ENCODE peak calls at places on chromosomes 12 and 14, in seven cellular contexts. M is cardiac muscle cell, W is endothelial cell of umbilical vein, Z is ovary, B is endodermal cell, D is A673, T is lower lobe of right lung. J is an unnamed sample. For H3K27me3, the result is how much of the 10 kb centered on the place peaks cover.

GRCh38 chr12:17652436-17652835 is 437.6 kb downstream of the RERGL start:
- DNase-seq in W (no peak), T (no peak), M (no peak), D (no peak), Z (no peak), B (no peak), J (no peak)

GRCh38 chr12:111404362-111405148 is 1.2 kb upstream of the SH2B3 start:
- DNase-seq in B (peak), Z (no peak), M (no peak), T (peak), D (peak), W (peak), J (no peak)

GRCh38 chr12:118377891-118378470 is 1.6 kb downstream of the SUDS3 start:
- DNase-seq in T (peak), W (peak), M (peak), B (peak), Z (peak), D (peak), J (no peak)

GRCh38 chr12:45235087-45236025 is 19.5 kb downstream of the ANO6 start:
- DNase-seq in D (peak), Z (no peak), W (peak), T (peak), B (peak), M (no peak), J (no peak)

GRCh38 chr14:93493054-93493453 is 62.3 kb downstream of the UNC79 start:
- DNase-seq in T (no peak), D (peak), M (peak), W (no peak), B (peak), Z (no peak), J (no peak)

GRCh38 chr12:90842477-90842876 is 112.5 kb downstream of the CCER1 start:
- DNase-seq in M (no peak), Z (no peak), T (no peak), B (peak), W (no peak), D (no peak), J (no peak)

GRCh38 chr12:88924162-88924561 is 343.9 kb upstream of the KITLG start:
- DNase-seq in Z (no peak), T (no peak), W (no peak), D (no peak), M (no peak), B (no peak), J (no peak)

GRCh38 chr14:85549697-85550096 is 19.8 kb downstream of the FLRT2 start:
- DNase-seq in Z (no peak), B (no peak), D (no peak), T (no peak), W (no peak), M (no peak), J (no peak)

GRCh38 chr14:81221579-81222102 is 882 bp upstream of the GTF2A1 start:
- DNase-seq in B (no peak), Z (no peak), M (peak), D (peak), T (no peak), W (no peak), J (no peak)

GRCh38 chr12:47757360-47757839 is 1.3 kb downstream of the RAPGEF3 start:
- DNase-seq in Z (no peak), T (peak), W (no peak), B (no peak), D (no peak), M (no peak), J (no peak)

GRCh38 chr12:68481181-68481941 is 129.3 kb upstream of the RAP1B start:
- DNase-seq in Z (no peak), D (peak), W (no peak), T (no peak), B (no peak), M (no peak), J (no peak)

GRCh38 chr14:92785601-92786426 is 8.3 kb upstream of the GOLGA5 start:
- DNase-seq in D (no peak), M (no peak), T (no peak), B (no peak), Z (peak), W (peak), J (no peak)

GRCh38 chr12:124727244-124727673 is 136.4 kb downstream of the SCARB1 start:
- DNase-seq in M (no peak), B (no peak), W (peak), D (no peak), T (peak), Z (no peak), J (peak)

GRCh38 chr12:26317942-26318565 is 122.7 kb downstream of the SSPN start:
- DNase-seq in M (no peak), T (no peak), W (peak), Z (no peak), B (no peak), D (no peak), J (no peak)

GRCh38 chr12:81330480-81330879 is 252.6 kb downstream of the ACSS3 start:
- DNase-seq in Z (no peak), M (no peak), T (no peak), B (no peak), D (peak), W (peak), J (no peak)

GRCh38 chr14:58216544-58216943 is 16.6 kb downstream of the ACTR10 start:
- DNase-seq in B (no peak), D (peak), M (no peak), W (no peak), Z (no peak), T (no peak), J (no peak)

GRCh38 chr14:35295845-35296161 is 3.6 kb downstream of the PSMA6 start:
- DNase-seq in D (no peak), T (no peak), M (peak), W (no peak), B (no peak), Z (no peak), J (no peak)

GRCh38 chr12:125284945-125285344 is 219.7 kb downstream of the AACS start:
- DNase-seq in D (no peak), M (no peak), W (no peak), T (no peak), B (no peak), Z (no peak), J (no peak)

GRCh38 chr14:81062816-81063215 is 107.4 kb downstream of the TSHR start:
- DNase-seq in Z (no peak), T (no peak), D (peak), W (no peak), M (peak), B (peak), J (no peak)

GRCh38 chr14:44712095-44712822 is 205.2 kb upstream of the FSCB start:
- DNase-seq in Z (no peak), T (peak), D (no peak), W (no peak), M (peak), B (peak), J (no peak)

GRCh38 chr14:89228921-89229639 is 188.0 kb downstream of the FOXN3 start:
- DNase-seq in T (no peak), M (no peak), D (no peak), W (no peak), B (no peak), Z (no peak), J (no peak)

GRCh38 chr12:111277570-111277969 is 91.3 kb downstream of the PHETA1 start:
- DNase-seq in B (no peak), T (no peak), D (no peak), W (no peak), M (no peak), Z (no peak), J (no peak)

GRCh38 chr12:17110316-17110715 is 504.4 kb upstream of the LMO3 start:
- DNase-seq in Z (no peak), D (no peak), W (no peak), B (no peak), M (peak), T (no peak), J (no peak)

GRCh38 chr14:33207467-33208015 is 268.9 kb downstream of the NPAS3 start:
- DNase-seq in D (no peak), Z (no peak), T (no peak), W (no peak), M (no peak), B (no peak), J (no peak)

GRCh38 chr12:95836185-95836609 is 22.6 kb upstream of the SNRPF start:
- DNase-seq in D (peak), W (peak), B (no peak), T (no peak), Z (no peak), M (no peak), J (no peak)

GRCh38 chr14:83133986-83134664 is 1600.5 kb upstream of the SEL1L start:
- DNase-seq in M (no peak), B (peak), W (no peak), Z (no peak), T (no peak), D (peak), J (no peak)

GRCh38 chr12:104478396-104479140 is 21.8 kb downstream of the CHST11 start:
- DNase-seq in T (peak), W (peak), Z (no peak), B (no peak), D (no peak), M (no peak), J (no peak)

GRCh38 chr14:96067985-96068930 is 29.1 kb downstream of the C14orf132 start:
- DNase-seq in Z (no peak), W (no peak), T (peak), B (peak), D (no peak), M (no peak), J (peak)

GRCh38 chr14:96062506-96062905 is 23.3 kb downstream of the C14orf132 start:
- DNase-seq in B (peak), Z (no peak), M (no peak), W (no peak), T (peak), D (no peak), J (no peak)

GRCh38 chr14:96066976-96067375 is 27.8 kb downstream of the C14orf132 start:
- DNase-seq in Z (no peak), M (no peak), D (no peak), T (peak), W (no peak), B (peak), J (peak)

GRCh38 chr14:96064866-96065265 is 25.7 kb downstream of the C14orf132 start:
- DNase-seq in Z (no peak), D (no peak), B (peak), M (no peak), W (no peak), T (no peak), J (no peak)

DNA sequence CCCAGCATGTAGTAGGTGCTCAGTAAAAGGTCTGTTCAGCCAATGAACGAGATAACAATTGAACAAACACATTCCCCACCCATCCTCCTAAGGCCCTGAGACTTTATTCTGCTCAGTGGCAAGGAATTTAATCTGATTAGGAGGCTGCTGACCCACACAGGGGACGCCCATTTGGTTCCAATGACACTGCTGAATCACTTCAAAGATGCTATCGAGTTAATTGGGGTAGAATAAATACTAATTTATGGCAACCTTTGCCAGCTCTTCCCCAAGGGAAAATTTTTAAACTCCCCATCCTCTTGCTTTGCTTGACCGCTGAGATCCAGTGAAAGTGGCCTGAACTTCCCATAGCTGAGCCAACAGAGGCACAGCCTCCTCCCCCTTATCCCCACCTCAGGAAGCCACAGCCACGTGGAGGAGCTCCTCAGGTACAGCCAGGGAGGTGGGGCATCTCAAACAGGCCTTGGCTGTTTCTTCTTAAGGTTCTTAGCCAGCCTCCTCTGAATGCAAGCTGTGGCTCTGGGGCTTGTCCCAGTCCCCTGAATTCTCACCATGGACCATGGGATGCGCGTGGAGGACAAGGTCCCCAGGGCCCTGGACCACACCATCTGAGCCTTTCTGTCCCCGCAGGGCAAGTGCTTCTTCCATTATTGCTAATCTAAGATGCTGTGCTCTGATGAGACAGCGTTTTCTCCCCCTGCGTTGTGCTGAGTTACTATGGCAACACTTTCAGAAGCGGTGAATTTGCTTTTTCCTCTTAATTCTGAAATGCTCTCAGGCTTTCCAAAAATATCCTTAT is 26.7 kb downstream of the C14orf132 start:
- DNase-seq in M (no peak), B (peak), Z (no peak), D (no peak), W (no peak), T (peak), J (no peak)
- H3K27me3 ChIP-seq in M (under half), B (under half), Z (under half), D (under half), W (under half), T (under half), J (under half)

GRCh38 chr14:77270361-77271112 is 469 bp downstream of the NGB start:
- DNase-seq in M (no peak), T (no peak), Z (no peak), D (no peak), W (no peak), B (peak), J (no peak)
- H3K27me3 ChIP-seq in M (half or more), T (under half), Z (under half), D (under half), W (under half), B (half or more), J (under half)

GRCh38 chr14:91159906-91160305 is 46.0 kb downstream of the DGLUCY start:
- DNase-seq in Z (no peak), T (no peak), W (no peak), D (no peak), M (no peak), B (no peak), J (no peak)

GRCh38 chr14:91159182-91159581 is 45.3 kb downstream of the DGLUCY start:
- DNase-seq in T (peak), Z (no peak), M (no peak), D (no peak), B (no peak), W (no peak), J (peak)

GRCh38 chr14:91154851-91155625 is 41.2 kb downstream of the DGLUCY start:
- DNase-seq in W (peak), B (no peak), T (no peak), Z (no peak), D (peak), M (peak), J (no peak)

GRCh38 chr14:91155626-91156089 is 41.8 kb downstream of the DGLUCY start:
- DNase-seq in Z (no peak), T (no peak), M (no peak), B (no peak), D (no peak), W (no peak), J (no peak)

GRCh38 chr14:91158091-91158790 is 44.4 kb downstream of the DGLUCY start:
- DNase-seq in D (no peak), W (no peak), B (no peak), M (no peak), Z (no peak), T (peak), J (peak)
- H3K27me3 ChIP-seq in D (under half), W (under half), B (under half), M (under half), Z (under half), T (under half), J (under half)

DNA sequence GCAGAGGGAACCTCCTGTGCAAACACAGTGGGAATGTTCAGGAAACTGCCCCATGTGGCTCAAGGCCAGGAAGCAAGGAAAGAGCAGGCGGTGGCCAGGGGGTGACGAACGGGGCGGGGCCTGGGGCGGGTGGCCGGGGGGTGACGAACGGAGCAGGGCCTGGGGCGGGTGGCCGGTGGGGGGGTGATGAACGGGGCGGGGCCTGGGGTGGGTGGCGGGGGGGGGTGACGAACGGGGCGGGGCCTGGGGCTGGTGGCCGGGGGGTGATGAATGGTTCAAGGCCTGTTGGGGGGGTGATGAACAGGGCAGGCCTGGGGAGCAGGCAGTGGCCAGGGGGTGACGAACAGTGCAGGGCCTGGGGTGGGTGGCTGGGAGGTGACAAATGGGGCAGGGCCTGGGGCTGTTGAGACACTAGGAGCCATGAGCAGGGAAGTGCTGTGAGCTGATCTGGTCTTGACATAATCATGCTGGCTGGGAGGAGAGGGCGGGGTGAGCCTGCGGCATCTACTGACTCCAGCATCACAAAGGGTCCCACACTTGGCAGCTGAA is 62.7 kb upstream of the FBRSL1 start:
- DNase-seq in Z (no peak), T (no peak), W (peak), B (no peak), M (no peak), D (no peak), J (no peak)
- H3K27me3 ChIP-seq in Z (under half), T (under half), W (under half), B (under half), M (half or more), D (under half), J (under half)

DNA sequence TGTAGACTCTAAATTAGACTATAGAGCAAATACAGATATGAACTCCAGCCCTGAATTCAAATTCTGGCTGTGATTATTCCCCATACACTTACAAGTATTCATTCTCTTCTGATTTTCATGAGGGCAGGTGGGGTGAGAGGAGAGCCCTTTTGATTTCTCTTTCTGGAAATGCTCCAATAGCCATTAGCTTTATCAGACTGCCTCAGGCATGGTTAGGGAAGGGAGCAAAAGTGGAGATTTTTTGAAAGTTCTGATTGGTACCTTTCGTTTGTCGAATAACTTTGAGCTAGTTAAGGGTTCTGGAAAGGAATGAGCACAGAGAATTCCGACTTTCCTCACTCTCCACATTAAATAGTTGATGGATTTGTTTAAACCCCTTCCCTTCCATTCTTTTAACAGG is 7.8 kb downstream of the HOXC5 start:
- DNase-seq in M (no peak), W (no peak), B (no peak), D (no peak), T (no peak), Z (no peak), J (no peak)
- H3K27me3 ChIP-seq in M (half or more), W (half or more), B (half or more), D (under half), T (half or more), Z (under half), J (under half)

DNA sequence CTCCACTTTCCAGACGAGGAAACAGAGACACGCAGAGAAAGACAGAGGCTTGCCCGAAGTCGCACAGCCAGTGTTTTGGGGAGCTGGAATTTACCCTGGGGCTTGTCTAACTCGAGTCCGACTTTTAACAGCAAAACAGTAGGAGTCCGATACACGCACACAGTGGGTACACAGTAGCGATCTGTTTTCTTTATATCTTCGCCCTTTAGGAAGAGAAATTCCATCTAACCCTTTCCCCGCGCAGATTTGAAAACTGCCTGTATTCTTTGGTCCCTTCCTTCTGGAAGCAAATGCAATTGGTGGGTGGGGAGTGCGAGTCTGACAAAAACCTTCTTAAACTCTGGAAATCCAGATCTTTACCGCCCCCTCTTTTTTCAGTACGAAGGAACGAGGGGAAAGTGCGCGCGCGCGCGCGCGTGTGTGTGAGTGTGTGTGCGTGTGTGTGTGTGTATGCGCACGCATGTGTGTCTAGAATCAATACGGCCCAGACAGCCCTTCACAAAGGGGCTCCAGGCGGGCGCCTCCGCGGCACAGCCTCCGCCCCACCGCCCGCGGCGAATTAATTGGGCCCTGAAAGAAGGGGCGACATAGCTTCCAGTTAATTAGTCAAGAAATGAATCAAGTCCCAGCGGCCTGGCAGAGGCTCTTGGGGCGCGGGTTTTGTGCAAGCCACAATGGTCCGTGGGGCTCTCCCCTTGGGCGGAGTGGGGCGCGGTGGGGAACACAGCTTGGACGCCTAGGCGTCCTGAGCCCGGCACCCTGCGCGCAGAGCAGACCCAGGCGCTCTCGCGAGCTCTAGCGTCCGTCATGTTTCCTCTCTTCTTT is 14.0 kb upstream of the TBX3 start:
- DNase-seq in Z (peak), B (peak), M (no peak), W (no peak), D (peak), T (no peak), J (no peak)
- H3K27me3 ChIP-seq in Z (under half), B (half or more), M (half or more), W (half or more), D (under half), T (half or more), J (under half)

GRCh38 chr14:37585971-37586759 is 8.9 kb downstream of the FOXA1 start:
- DNase-seq in T (no peak), Z (no peak), D (no peak), B (no peak), W (no peak), M (no peak), J (no peak)
- H3K27me3 ChIP-seq in T (half or more), Z (under half), D (half or more), B (half or more), W (half or more), M (half or more), J (under half)

J was measured in right lobe of liver.